ENCODE peak calls at places on chromosomes 16 and 17, in nine cellular contexts. K, C, Y, U, I, N, Z, R and H are unnamed samples. For H3K36me3, the result is how much of the 10 kb centered on the place peaks cover.

GRCh38 chr17:13589658-13590057 is 12.1 kb downstream of the HS3ST3A1 start:
- DNase-seq in K (no peak), C (no peak), Y (peak), U (no peak), I (no peak), N (no peak), Z (no peak), R (no peak), H (no peak)

GRCh38 chr17:9959377-9959981 is 54.4 kb upstream of the RCVRN start:
- DNase-seq in K (peak), C (peak), Y (peak), U (peak), I (no peak), N (no peak), Z (peak), R (peak), H (no peak)

GRCh38 chr16:74226361-74226979 is 70.1 kb upstream of the PSMD7 start:
- DNase-seq in K (peak), C (peak), Y (peak), U (no peak), I (no peak), N (no peak), Z (peak), R (no peak), H (no peak)

GRCh38 chr16:56321159-56321558 is 104.2 kb downstream of the AMFR start:
- DNase-seq in K (no peak), C (no peak), Y (no peak), U (no peak), I (no peak), N (no peak), Z (no peak), R (no peak), H (no peak)

GRCh38 chr16:57262841-57263584 is 18.0 kb downstream of the ARL2BP start:
- DNase-seq in K (no peak), C (no peak), Y (no peak), U (no peak), I (peak), N (no peak), Z (no peak), R (no peak), H (no peak)

GRCh38 chr17:76707985-76708807 is 2.6 kb downstream of the MXRA7 start:
- DNase-seq in K (no peak), C (peak), Y (no peak), U (peak), I (peak), N (no peak), Z (peak), R (peak), H (no peak)

GRCh38 chr17:10790491-10791401 is 13.2 kb downstream of the TMEM238L start:
- DNase-seq in K (no peak), C (no peak), Y (no peak), U (no peak), I (no peak), N (no peak), Z (no peak), R (peak), H (no peak)

GRCh38 chr16:70694088-70694487 is 8.2 kb upstream of the MTSS2 start:
- DNase-seq in K (peak), C (peak), Y (no peak), U (no peak), I (peak), N (no peak), Z (peak), R (peak), H (peak)

GRCh38 chr17:21042434-21043295 is at the start of gene USP22:
- DNase-seq in K (no peak), C (no peak), Y (peak), U (no peak), I (no peak), N (no peak), Z (peak), R (peak), H (no peak)

GRCh38 chr16:397135-397661 is at the start of gene NME4:
- DNase-seq in K (no peak), C (peak), Y (peak), U (no peak), I (no peak), N (no peak), Z (peak), R (peak), H (no peak)

DNA sequence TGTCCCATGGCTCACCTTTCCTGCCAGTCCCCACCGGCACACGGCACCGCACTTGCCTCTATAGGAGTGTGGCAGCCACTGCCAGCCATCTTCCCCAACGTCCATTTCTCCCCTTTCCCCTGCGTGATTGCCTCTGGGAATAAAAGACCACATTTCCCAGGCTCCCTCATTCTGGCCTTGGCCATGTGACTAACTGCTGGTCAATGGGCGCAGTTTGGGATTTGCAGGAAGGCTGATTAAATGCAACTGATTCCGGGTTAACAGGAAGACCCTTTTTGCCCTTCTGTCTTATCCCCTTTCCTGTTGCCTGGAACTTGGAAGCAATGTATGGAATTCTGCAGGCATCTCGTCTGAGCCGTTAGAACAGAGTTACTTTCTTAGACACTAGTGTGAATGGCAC is 3.0 kb downstream of the BTBD17 start:
- DNase-seq in K (no peak), C (peak), Y (no peak), U (no peak), I (no peak), N (no peak), Z (no peak), R (no peak), H (no peak)
- TF ChIP-seq CTCF in K (no peak), C (no peak), Y (no peak), U (no peak), I (no peak), N (no peak), Z (no peak), R (no peak), H (no peak)

GRCh38 chr17:40760105-40761016 is 5.2 kb upstream of the KRT25 start:
- DNase-seq in K (no peak), C (no peak), Y (no peak), U (no peak), I (no peak), N (no peak), Z (no peak), R (no peak), H (no peak)
- H3K4me3 ChIP-seq in K (no peak), C (no peak), Y (no peak), U (no peak), I (no peak), N (no peak), Z (no peak), R (no peak), H (no peak)

DNA sequence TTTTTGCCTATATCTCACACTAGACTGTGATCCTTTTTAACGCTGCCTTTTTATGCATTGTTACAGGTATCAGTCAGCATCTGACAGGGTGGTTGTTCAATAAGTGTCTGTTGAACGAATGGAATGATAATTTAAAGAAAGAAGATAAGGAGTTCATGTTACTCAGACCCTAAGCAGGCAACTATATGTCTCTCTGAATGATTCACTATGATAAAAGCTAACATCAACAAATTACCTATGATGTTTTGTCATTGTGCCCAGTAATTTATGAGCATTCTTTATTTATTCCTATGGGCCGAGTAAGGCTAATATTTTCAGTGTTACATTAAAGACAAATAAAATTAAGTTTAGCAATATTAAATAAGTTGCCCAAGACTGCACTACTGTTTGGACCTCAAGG is 435.0 kb upstream of the KIF2B start:
- DNase-seq in K (no peak), C (no peak), Y (no peak), U (no peak), I (no peak), N (no peak), Z (no peak), R (no peak), H (no peak)
- H3K36me3 ChIP-seq in K (under half), C (under half), Y (under half), U (under half), I (under half), N (under half), Z (under half), R (under half), H (under half)

GRCh38 chr16:67174706-67175231 is 4.4 kb downstream of the NOL3 start:
- DNase-seq in K (no peak), C (no peak), Y (no peak), U (no peak), I (no peak), N (no peak), Z (no peak), R (no peak), H (no peak)

GRCh38 chr16:67176662-67177061 is 6.3 kb downstream of the NOL3 start:
- DNase-seq in K (no peak), C (no peak), Y (no peak), U (no peak), I (no peak), N (no peak), Z (no peak), R (no peak), H (no peak)

GRCh38 chr16:67179421-67180080 is 4.2 kb downstream of the MATCAP1 start:
- DNase-seq in K (no peak), C (no peak), Y (peak), U (no peak), I (no peak), N (no peak), Z (no peak), R (no peak), H (no peak)

GRCh38 chr16:67180166-67180565 is 3.6 kb downstream of the MATCAP1 start:
- DNase-seq in K (no peak), C (no peak), Y (no peak), U (no peak), I (no peak), N (no peak), Z (no peak), R (no peak), H (no peak)

GRCh38 chr16:67177743-67178699 is 5.7 kb downstream of the MATCAP1 start:
- DNase-seq in K (peak), C (peak), Y (peak), U (no peak), I (peak), N (no peak), Z (peak), R (peak), H (peak)
- TF ChIP-seq CTCF in K (no peak), C (no peak), Y (no peak), U (no peak), I (no peak), N (no peak), Z (peak), R (peak), H (no peak)

GRCh38 chr17:17109896-17110295 is 67.6 kb downstream of the MPRIP start:
- DNase-seq in K (no peak), C (no peak), Y (no peak), U (no peak), I (peak), N (no peak), Z (no peak), R (no peak), H (no peak)
- H3K4me3 ChIP-seq in K (no peak), C (no peak), Y (no peak), U (no peak), I (no peak), N (no peak), Z (no peak), R (no peak), H (no peak)

DNA sequence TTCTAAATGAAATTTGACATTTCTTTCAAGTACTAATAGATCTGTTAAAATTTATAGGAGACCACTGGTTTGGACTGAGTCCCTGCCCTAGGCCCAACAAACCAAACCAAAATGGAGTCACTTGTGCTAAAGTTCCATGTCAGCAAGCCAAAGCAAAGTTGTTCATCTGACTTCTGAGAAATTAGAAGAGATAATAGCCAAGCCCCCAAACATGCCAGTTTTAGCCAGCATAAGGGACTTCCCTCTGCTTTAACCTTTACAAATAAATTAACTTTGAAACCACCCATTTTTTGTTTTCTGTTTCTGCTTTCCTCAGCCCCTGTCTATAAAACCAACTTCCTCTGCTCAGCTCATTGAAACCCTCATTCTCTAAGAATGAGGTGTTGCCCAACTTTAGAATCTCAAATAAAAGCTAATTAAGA is 18.9 kb downstream of the CDR2 start:
- DNase-seq in K (no peak), C (no peak), Y (no peak), U (no peak), I (no peak), N (no peak), Z (no peak), R (no peak), H (no peak)
- H3K36me3 ChIP-seq in K (under half), C (under half), Y (half or more), U (under half), I (under half), N (under half), Z (under half), R (under half), H (under half)

DNA sequence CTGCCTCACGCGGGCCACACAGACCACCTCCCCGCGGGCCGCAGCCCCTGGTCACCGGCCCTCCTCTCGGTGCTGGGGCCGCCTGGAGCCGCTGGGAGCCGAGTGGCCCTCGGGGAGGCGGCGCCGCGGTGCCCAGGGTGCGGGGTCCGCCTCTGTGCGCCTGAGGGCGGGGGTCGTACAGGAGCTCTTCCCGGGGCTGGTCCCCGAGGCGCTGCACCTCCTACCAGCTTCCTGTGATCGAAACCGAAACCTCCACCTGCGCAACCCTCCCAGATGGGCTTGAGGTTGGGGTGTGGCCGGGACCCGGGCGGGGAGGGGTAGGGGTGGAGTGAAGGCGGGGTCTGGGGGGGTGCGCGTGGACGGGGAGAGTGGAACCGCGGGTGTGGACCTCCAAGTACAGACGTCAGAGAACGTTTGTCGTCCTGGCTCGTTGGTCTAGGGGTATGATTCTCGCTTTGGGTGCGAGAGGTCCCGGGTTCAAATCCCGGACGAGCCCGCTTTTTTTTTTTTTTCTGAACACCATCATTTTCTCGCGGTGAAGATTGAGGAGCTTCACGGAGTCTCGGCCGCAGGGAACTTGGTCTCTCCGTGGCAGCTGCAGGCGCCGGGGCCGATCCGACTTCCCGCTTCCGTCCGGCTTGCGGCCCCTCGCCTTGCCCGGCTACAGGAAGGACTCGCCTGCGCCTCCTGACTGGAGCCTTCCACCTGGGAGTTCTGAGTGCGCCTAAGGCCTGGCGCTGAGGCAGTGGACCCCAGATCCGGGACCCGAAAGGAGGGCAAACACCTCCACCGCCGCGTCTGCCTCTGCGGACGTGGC is 23.9 kb downstream of the ZNF213 start:
- DNase-seq in K (peak), C (peak), Y (peak), U (peak), I (peak), N (peak), Z (peak), R (peak), H (peak)
- TF ChIP-seq CTCF in K (no peak), C (no peak), Y (no peak), U (no peak), I (no peak), N (no peak), Z (no peak), R (no peak), H (no peak)

DNA sequence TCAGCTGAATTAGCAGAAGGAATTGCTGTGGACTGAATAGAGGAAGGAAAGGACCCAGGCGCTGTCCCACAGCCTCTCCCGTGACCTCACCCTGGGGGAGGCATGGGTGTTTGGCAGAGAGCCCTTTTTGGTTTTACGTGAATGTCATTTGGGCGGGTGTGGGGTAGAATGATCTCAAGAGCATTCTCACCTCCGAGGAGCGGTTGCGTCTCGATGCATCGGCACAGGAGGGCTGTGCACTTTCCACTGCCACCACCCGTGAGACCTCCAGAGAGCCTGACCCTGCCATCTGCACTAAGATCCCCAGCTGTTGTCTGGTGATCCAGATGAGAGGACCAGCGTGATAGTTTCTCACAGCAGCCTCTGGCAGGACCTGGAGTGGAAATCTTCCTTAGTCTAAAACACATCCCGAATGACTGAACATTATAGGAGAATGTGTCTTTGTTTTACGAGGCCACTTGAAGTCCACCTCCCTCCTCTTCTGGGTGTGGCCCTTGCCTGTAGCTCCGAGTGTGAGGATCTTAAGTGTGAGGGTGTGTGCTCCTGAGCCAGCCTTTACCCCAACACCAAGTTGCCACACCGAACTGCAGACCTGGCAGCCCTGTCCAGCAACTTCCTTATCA is 29.3 kb downstream of the FOXK2 start:
- DNase-seq in K (no peak), C (no peak), Y (no peak), U (no peak), I (no peak), N (peak), Z (no peak), R (peak), H (no peak)
- H3K4me3 ChIP-seq in K (no peak), C (no peak), Y (no peak), U (no peak), I (no peak), N (no peak), Z (no peak), R (no peak), H (no peak)

GRCh38 chr17:63634163-63634562 is 11.9 kb downstream of the MAP3K3 start:
- DNase-seq in K (peak), C (peak), Y (no peak), U (no peak), I (no peak), N (peak), Z (peak), R (no peak), H (no peak)
- H3K36me3 ChIP-seq in K (under half), C (under half), Y (under half), U (half or more), I (half or more), N (under half), Z (under half), R (under half), H (under half)

DNA sequence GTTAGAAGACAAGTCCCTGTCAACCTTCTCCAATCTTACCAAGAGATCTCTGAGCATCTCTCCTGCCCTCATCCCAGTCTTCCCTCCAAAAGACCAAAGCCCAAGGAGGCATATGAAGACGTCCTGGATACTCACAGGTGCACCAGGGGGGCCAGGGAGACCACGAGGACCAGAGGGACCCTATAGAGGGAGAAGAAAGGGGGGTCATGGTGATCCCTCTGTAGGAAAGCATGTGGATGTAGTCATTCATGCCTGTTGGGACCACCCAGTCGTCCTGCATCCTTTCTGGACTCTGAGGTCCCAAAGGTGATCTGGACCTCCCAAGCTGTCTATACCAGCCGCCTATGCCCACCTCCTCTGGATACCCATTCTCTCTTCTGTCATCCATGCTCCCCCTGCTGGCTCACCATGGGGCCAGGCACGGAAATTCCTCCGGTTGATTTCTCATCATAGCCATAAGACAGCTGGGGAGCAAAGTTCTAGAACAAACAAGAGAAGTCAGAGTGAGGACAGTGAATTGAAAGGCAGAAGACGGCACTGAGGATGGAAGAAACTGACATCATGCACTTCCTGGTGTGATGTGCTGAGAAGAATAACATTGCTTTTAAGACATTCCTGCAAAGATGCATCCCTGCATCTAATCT is 3.3 kb downstream of the COL1A1 start:
- DNase-seq in K (peak), C (peak), Y (peak), U (peak), I (peak), N (peak), Z (peak), R (peak), H (peak)
- TF ChIP-seq CTCF in K (peak), C (peak), Y (peak), U (peak), I (peak), N (peak), Z (peak), R (peak), H (peak)